ENCODE peak calls at places on chromosome 10, in seven cellular contexts. N is K562, E is HCT116, Z is H1, Q is GM12878, A is SK-N-SH, O is HepG2. S is an unnamed sample.

GRCh38 chr10:116526219-116526618 is 19.5 kb upstream of the PNLIP start:
- DNase-seq in N (no peak), E (no peak), Z (no peak), Q (no peak), A (no peak), O (no peak), S (no peak)

GRCh38 chr10:86872757-86873156 is 84.7 kb downstream of the MMRN2 start:
- DNase-seq in N (no peak), E (no peak), Z (no peak), Q (no peak), A (no peak), O (no peak), S (no peak)

GRCh38 chr10:79123547-79123963 is 54.8 kb downstream of the ZMIZ1 start:
- DNase-seq in N (no peak), E (no peak), Z (no peak), Q (no peak), A (no peak), O (no peak), S (no peak)

GRCh38 chr10:110398419-110399162 is 93.9 kb upstream of the SMNDC1 start:
- DNase-seq in N (peak; percentile 37), E (peak; percentile 99), Z (no peak), Q (no peak), A (no peak), O (peak; percentile 68), S (peak; percentile 99)

GRCh38 chr10:124686707-124687376 is 57.3 kb downstream of the FAM53B start:
- DNase-seq in N (no peak), E (no peak), Z (no peak), Q (no peak), A (no peak), O (no peak), S (no peak)

GRCh38 chr10:128808921-128809440 is 658.1 kb upstream of the MGMT start:
- DNase-seq in N (no peak), E (no peak), Z (no peak), Q (no peak), A (no peak), O (no peak), S (no peak)

GRCh38 chr10:128631801-128632241 is 505.6 kb upstream of the MKI67 start:
- DNase-seq in N (no peak), E (peak; percentile 35), Z (no peak), Q (no peak), A (peak; percentile 36), O (peak; percentile 21), S (no peak)

GRCh38 chr10:98163941-98164340 is 29.5 kb downstream of the R3HCC1L start:
- DNase-seq in N (no peak), E (no peak), Z (no peak), Q (no peak), A (no peak), O (no peak), S (no peak)

DNA sequence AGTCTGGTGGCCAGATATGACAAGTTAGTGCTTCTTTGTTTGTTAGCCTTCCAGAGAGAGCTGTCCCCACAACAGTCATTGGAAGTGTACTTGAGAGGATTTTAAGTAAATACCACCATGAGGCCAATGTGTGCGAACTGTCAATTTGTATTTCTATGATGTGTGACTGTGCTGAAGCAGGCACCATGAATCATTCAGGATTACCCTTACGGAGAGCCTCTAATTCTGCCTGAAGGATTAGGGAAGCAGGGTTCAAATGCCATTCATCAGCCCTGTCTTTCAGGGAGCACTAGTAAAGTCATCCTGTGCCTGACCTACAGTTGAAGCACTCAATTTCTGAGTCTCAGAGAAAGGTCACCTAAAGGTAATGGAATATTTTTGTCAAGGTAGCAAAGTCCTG is 109.3 kb downstream of the GATA3 start:
- DNase-seq in N (no peak), E (no peak), Z (no peak), Q (no peak), A (no peak), O (no peak), S (no peak)
- H3K4me1 ChIP-seq in N (no peaks in the 10 kb centered on the region), E (no peaks in the 10 kb centered on the region), Z (no peaks in the 10 kb centered on the region), Q (no peaks in the 10 kb centered on the region), A (no peaks in the 10 kb centered on the region), O (no peaks in the 10 kb centered on the region), S (no peaks in the 10 kb centered on the region)

GRCh38 chr10:71081912-71082311 is 130.5 kb upstream of the UNC5B start:
- DNase-seq in N (no peak), E (no peak), Z (peak; percentile 11), Q (no peak), A (no peak), O (no peak), S (no peak)

GRCh38 chr10:71081229-71081560 is 131.2 kb upstream of the UNC5B start:
- DNase-seq in N (no peak), E (no peak), Z (peak; percentile 19), Q (no peak), A (no peak), O (no peak), S (no peak)

GRCh38 chr10:71078454-71079145 is 133.8 kb upstream of the UNC5B start:
- DNase-seq in N (no peak), E (no peak), Z (peak; percentile 11), Q (no peak), A (no peak), O (no peak), S (no peak)

GRCh38 chr10:71079761-71080380 is 132.5 kb upstream of the UNC5B start:
- DNase-seq in N (no peak), E (no peak), Z (peak; percentile 28), Q (no peak), A (no peak), O (no peak), S (no peak)

DNA sequence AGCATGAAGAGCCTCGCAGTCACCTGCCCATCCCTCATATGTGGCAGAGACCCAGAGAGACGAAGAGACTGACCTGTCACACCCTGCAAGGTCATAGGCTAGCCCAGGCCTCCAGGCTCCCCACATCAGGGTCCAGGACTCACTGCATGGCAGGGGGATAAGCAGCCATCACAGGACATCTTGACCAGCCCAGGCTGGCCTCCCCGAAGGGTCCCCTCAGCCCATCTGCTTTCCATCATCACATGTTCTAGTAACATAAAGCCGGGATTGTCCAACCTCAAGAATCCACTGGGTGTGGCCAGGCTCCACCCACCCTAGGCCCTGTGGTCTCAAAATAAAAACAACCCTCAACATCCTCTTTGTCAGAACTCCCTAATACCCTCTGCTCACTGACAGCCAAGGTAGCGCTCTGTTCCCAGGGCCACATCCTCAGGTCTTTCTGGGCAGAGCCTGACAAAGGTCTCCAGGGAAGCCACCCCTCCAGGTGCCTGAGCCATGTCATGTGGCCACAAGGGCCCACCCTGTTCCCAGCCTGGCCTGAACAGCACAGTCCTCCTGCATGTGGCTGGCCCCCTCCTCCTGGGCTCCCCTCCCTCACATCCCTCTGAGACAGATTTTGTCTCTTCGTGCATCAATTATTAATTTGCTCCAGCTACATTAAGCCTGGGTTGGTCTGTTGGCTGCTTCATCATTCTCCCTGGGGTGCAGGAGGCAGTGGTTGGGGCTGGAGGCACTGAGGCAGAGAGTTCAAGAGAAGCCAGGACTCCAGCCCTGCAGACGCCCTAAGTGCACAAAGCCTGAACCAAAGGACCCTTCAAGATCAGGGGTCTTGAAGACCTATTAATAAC is 131.8 kb upstream of the UNC5B start:
- DNase-seq in N (no peak), E (no peak), Z (peak; percentile 28), Q (no peak), A (no peak), O (no peak), S (no peak)
- TF ChIP-seq SIN3A in N (no peak), E (no peak), Z (no peak), Q (no peak), A (no peak), O (no peak), S (no peak)

DNA sequence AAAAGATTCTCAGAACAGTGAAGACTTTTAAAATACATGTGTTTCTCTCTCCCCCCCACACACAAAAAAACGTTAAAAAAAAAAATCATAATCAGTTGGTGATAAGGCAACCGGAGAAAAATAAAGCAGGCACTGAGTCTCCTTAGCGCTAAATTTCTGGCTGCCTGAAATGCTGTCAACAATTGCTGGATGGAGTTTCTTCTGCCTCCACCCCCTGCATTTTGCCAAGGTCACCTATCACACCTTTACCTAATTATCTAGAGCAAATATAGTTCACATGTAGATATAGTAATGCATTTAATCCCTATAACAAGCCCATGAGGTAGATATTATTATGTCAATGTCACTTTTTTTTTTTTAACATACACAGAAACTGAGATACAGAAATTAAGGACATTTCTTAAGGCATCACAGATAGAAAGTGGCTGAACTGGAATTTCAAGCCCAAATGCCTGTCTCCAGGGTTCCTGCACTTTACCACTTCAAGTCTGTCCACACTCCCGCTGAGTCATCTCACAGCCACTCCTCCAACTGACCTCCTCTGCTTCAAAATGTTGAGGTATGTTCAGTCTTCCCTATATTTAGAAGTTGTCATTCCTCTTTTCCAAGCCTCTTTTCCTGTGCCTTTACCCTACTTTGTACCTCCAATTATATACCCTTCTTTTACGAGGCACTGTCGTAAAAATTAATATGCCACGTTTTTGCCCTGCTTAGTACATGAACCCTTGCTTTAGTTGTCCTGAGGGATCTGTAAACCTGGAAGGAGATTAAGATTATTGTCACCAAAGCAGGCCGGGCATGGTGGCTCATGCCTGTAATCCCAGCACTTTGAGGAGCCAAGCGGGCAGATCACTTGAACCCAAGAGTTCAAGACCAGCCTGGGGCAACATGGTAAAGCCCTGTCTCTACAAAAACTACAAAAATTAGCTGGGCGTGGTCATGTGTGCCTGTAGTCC is 72.8 kb upstream of the MPP7 start:
- DNase-seq in N (no peak), E (peak; percentile 93), Z (no peak), Q (no peak), A (no peak), O (no peak), S (no peak)
- H3K4me1 ChIP-seq in N (no peaks in the 10 kb centered on the region), E (peaks cover 49% of the 10 kb centered on the region), Z (no peaks in the 10 kb centered on the region), Q (no peaks in the 10 kb centered on the region), A (no peaks in the 10 kb centered on the region), O (peaks cover 56% of the 10 kb centered on the region), S (no peaks in the 10 kb centered on the region)

GRCh38 chr10:130231211-130231850 is 95.1 kb downstream of the GLRX3 start:
- DNase-seq in N (no peak), E (no peak), Z (no peak), Q (no peak), A (no peak), O (no peak), S (no peak)

GRCh38 chr10:130227883-130228282 is 91.7 kb downstream of the GLRX3 start:
- DNase-seq in N (peak; percentile 14), E (no peak), Z (no peak), Q (no peak), A (no peak), O (no peak), S (no peak)

GRCh38 chr10:130230036-130230435 is 93.8 kb downstream of the GLRX3 start:
- DNase-seq in N (no peak), E (no peak), Z (no peak), Q (no peak), A (no peak), O (no peak), S (no peak)

GRCh38 chr10:130232361-130233360 is 96.5 kb downstream of the GLRX3 start:
- DNase-seq in N (no peak), E (no peak), Z (no peak), Q (no peak), A (no peak), O (no peak), S (no peak)

DNA sequence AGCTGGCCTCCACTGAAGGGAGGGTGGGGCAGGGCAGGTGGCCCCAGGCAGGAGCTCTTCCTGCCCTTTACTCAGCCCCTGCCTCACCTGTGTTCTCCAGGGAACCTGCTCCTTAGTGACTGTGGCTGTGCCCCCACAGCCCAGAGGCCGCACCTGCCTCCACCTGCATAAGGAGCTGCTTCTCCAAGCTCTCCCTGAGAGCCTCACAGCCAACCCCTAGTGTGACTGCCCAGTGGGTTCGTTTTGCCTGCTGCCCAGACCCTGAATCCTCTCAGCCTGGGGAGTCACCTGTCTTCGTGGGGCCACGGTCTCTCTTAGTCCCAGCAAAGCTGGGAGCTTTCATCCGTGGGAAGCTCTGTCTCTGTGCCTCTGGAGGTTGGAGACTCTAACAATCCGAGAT is 94.4 kb downstream of the GLRX3 start:
- DNase-seq in N (no peak), E (no peak), Z (no peak), Q (no peak), A (no peak), O (no peak), S (no peak)
- TF ChIP-seq SIN3A in N (no peak), E (no peak), Z (no peak), Q (no peak), A (no peak), O (no peak), S (no peak)

GRCh38 chr10:95469251-95469650 is 91.9 kb downstream of the SORBS1 start:
- DNase-seq in N (no peak), E (no peak), Z (no peak), Q (no peak), A (no peak), O (no peak), S (no peak)
- H3K4me1 ChIP-seq in N (peaks cover 5% of the 10 kb centered on the region), E (peaks cover 14% of the 10 kb centered on the region), Z (peaks cover 2% of the 10 kb centered on the region), Q (no peaks in the 10 kb centered on the region), A (peaks cover 3% of the 10 kb centered on the region), O (peaks cover 92% of the 10 kb centered on the region), S (peaks cover 37% of the 10 kb centered on the region)